ENCODE peak calls at places on chromosomes 5 and 9, in ten cellular contexts. C is colonic mucosa, H is HCT116, M is trophoblast cell, G is mesendoderm, A is K562, K is mesenchymal stem cell, Z is IMR-90, Y is fibroblast of lung, E is astrocyte. J is an unnamed sample. For H3K4me1 and H3K36me3, the result is how much of the 10 kb centered on the place peaks cover.

GRCh38 chr9:4277531-4277991 is 22.3 kb downstream of the GLIS3 start:
- DNase-seq in G (no peak), C (no peak), M (no peak), Y (no peak), H (no peak), Z (peak), A (no peak), E (peak), K (no peak), J (no peak)

GRCh38 chr9:137190315-137190853 is 1.9 kb downstream of the SSNA1 start:
- DNase-seq in A (no peak), G (no peak), E (no peak), Z (no peak), H (no peak), M (no peak), K (no peak), Y (no peak), C (no peak), J (no peak)

GRCh38 chr5:994272-994607 is 14.4 kb upstream of the NKD2 start:
- DNase-seq in A (no peak), M (no peak), Z (no peak), H (no peak), G (no peak), K (no peak), Y (no peak), C (no peak), E (no peak), J (no peak)

GRCh38 chr9:36191290-36191645 is 547 bp downstream of the CLTA start:
- DNase-seq in E (no peak), G (peak), M (no peak), Z (no peak), A (no peak), C (peak), K (peak), Y (peak), H (no peak), J (no peak)

GRCh38 chr5:77129386-77129785 is 42.3 kb upstream of the ZBED3 start:
- DNase-seq in Y (peak), A (no peak), Z (peak), H (peak), M (no peak), K (peak), G (peak), E (peak), C (no peak), J (no peak)

GRCh38 chr5:174919351-174919750 is 195.0 kb downstream of the MSX2 start:
- DNase-seq in E (peak), A (no peak), K (no peak), G (no peak), M (no peak), C (no peak), Z (no peak), H (no peak), Y (no peak), J (no peak)

GRCh38 chr9:38066907-38067610 is 2.0 kb downstream of the SHB start:
- DNase-seq in K (no peak), Y (peak), C (peak), H (no peak), E (no peak), Z (no peak), G (peak), M (no peak), A (no peak), J (peak)

GRCh38 chr5:17412760-17413671 is 85.0 kb upstream of the TAF11L2 start:
- DNase-seq in A (peak), G (peak), M (no peak), H (no peak), Y (no peak), C (no peak), Z (no peak), K (no peak), E (no peak), J (no peak)

GRCh38 chr5:78113689-78114088 is 180.8 kb downstream of the AP3B1 start:
- DNase-seq in C (no peak), H (no peak), A (no peak), Z (no peak), Y (no peak), E (no peak), G (no peak), M (no peak), K (no peak), J (no peak)

GRCh38 chr5:132225165-132226032 is 2.3 kb downstream of the P4HA2 start:
- DNase-seq in K (peak), G (no peak), C (peak), M (peak), E (peak), H (no peak), A (no peak), Y (peak), Z (peak), J (peak)

GRCh38 chr5:112142769-112143270 is 276.3 kb downstream of the EPB41L4A start:
- DNase-seq in Z (peak), C (no peak), M (no peak), E (peak), G (no peak), H (no peak), A (no peak), K (no peak), Y (peak), J (no peak)

GRCh38 chr5:147464211-147464610 is 45.7 kb downstream of the DPYSL3 start:
- DNase-seq in E (no peak), K (peak), M (no peak), H (peak), C (no peak), G (peak), Y (peak), Z (peak), A (no peak), J (no peak)

GRCh38 chr9:133058550-133059320 is 3.0 kb upstream of the CEL start:
- DNase-seq in G (no peak), H (no peak), C (no peak), Z (no peak), K (no peak), M (no peak), Y (no peak), A (peak), E (no peak), J (peak)

GRCh38 chr9:133953621-133953975 is 38.5 kb downstream of the VAV2 start:
- DNase-seq in Y (no peak), K (no peak), E (no peak), M (no peak), A (no peak), Z (no peak), G (no peak), H (no peak), C (no peak), J (peak)

GRCh38 chr9:77534376-77535057 is 113.6 kb downstream of the GNA14 start:
- DNase-seq in E (no peak), Y (no peak), C (peak), A (no peak), G (peak), H (no peak), Z (no peak), K (no peak), M (no peak), J (no peak)

GRCh38 chr5:95244479-95244878 is 40.4 kb downstream of the MCTP1 start:
- DNase-seq in M (no peak), K (no peak), E (no peak), Y (no peak), G (no peak), A (no peak), Z (no peak), H (no peak), C (no peak), J (no peak)

GRCh38 chr9:111352545-111352944 is 22.5 kb upstream of the OR2K2 start:
- DNase-seq in Y (no peak), H (no peak), A (no peak), E (no peak), M (no peak), G (no peak), K (peak), C (no peak), Z (peak), J (no peak)

DNA sequence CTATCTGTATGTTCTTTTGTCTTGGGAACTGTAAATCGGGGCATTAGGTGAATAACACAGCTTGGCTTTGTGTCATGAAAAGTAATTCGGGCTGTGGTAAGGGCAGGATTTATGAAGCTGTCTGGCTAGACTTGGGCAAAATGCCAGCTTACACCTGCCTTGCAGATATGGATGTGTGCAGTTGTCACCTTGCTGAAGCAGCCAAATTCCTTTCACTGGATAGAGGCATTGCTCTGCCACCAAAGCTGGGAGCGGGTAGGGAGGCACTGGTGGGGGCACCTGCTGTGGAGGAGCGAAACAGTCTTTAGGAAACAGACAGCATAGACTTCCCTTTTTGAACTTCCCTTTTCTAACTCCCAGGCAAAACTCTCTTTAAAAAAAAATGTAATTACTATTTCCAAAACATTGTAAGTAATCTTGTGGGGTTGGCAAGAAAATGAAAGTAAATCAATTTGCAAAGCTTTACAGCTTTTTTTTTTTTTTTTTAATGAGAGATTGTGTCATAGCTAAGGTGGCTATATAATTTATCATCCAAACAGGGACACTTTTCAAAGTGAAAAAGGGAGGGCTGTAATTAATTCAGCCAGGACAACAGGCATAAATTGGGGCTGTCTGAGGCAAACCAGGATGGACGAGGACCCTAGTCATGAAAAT is 545.3 kb downstream of the CSNK1G3 start:
- DNase-seq in G (no peak), H (no peak), A (no peak), E (no peak), M (no peak), C (peak), K (no peak), Z (no peak), Y (no peak), J (no peak)
- H3K4me1 ChIP-seq in G (under half), H (under half), A (under half), E (under half), M (under half), C (under half), K (under half), Z (under half), Y (under half), J (under half)

GRCh38 chr5:158979290-158979689 is 120.4 kb downstream of the EBF1 start:
- DNase-seq in G (no peak), K (no peak), Z (no peak), Y (no peak), M (no peak), E (no peak), H (no peak), C (no peak), A (no peak), J (no peak)
- H3K9ac ChIP-seq in G (no peak), K (peak), Z (no peak), Y (no peak), M (no peak), E (no peak), H (no peak), C (no peak), A (no peak), J (no peak)

DNA sequence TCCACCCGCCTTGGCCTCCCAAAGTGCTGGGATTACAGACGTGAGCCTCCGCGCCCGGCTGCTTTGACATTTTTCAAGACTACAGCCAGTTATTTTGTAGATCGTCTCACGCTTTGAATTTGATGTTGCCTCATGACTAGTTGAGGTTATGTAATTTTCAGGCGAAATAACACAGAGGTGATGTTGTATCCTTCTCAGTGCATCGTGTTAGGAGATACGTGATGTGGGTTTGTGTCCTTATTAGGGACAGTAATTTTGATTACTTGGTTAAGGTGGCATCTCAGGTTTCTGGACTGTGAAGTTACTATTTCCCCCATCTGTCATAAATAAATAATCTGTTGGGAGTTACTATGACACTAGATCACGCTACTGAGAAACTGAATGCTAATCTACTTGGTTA is 25.0 kb downstream of the CTNNA1 start:
- DNase-seq in A (no peak), Y (no peak), Z (no peak), E (no peak), M (no peak), K (no peak), G (no peak), H (no peak), C (no peak), J (no peak)
- H3K36me3 ChIP-seq in A (under half), Y (under half), Z (under half), E (under half), M (under half), K (under half), G (under half), H (under half), C (under half), J (under half)

GRCh38 chr9:105302728-105303127 is 58.3 kb downstream of the SLC44A1 start:
- DNase-seq in Y (no peak), K (no peak), H (no peak), M (no peak), A (no peak), C (no peak), G (peak), E (no peak), Z (no peak), J (no peak)
- H3K4me1 ChIP-seq in Y (under half), K (under half), H (under half), M (under half), A (under half), C (under half), G (under half), E (under half), Z (under half), J (under half)

DNA sequence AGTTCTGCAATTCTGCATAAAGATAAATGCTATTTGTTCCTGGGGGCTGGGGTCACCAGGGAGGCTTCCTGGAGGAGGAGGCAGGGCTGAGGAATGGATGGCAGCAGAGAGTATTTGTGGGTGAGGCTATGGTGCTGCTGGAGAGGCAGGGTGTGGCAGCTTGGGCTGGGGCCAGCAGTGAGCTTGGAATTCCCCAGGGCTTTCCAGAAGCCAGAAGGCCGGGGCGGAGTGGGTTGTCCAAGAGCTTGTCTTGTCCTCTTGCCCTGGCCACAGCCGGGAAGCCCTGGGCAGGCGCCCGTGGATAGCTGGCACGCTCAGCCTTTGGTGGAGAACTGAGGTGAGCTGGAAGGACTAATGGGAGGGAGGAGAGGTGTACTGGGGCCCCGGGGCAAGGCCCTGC is 27.2 kb upstream of the CNOT6 start:
- DNase-seq in C (peak), M (no peak), E (peak), G (no peak), A (no peak), H (no peak), Y (peak), K (no peak), Z (no peak), J (peak)
- H3K9ac ChIP-seq in C (no peak), M (no peak), E (no peak), G (no peak), A (no peak), H (peak), Y (no peak), K (no peak), Z (no peak), J (no peak)

DNA sequence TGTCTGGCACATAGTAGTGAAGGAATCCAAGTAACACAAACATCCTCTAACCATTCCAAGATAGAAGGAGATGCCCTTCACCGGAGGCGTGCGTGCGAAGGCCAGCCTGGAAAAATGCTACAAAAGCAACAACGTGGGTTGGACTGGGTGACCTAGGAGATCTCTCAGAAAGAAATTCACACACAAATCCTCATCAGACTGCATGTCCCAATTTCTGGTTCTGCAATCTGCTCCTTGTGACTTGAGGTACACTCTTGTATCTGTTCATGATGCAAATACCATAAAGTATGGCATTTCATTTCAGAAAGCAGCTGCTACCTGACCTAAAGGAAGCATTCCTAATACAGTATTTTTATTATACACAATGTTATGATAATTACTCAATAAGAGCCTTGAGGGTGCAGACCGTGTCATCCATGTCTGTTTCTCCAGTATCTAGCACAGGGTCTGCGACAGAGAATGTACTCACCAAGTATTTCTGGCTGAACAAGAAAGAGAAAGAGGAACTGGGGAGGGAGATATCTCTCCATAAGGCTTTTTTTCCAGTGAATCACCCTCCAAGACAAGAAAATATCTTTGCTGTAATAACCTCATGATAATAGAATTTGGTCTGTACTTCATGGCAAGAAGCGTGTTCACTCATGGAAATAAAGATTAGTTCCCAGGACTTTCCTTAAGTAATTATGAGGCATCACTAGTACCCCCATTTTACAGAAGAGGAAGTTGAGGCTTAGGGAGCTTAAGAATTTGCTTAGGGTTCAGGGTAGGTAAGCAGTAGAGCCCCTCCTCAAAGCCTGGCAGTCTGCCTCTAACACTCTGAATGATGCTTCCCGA is 138.3 kb downstream of the CDK5RAP2 start:
- DNase-seq in E (peak), M (peak), A (no peak), Z (peak), G (no peak), H (no peak), K (peak), Y (peak), C (no peak), J (no peak)
- H3K36me3 ChIP-seq in E (under half), M (under half), A (half or more), Z (under half), G (under half), H (under half), K (under half), Y (under half), C (under half), J (under half)

DNA sequence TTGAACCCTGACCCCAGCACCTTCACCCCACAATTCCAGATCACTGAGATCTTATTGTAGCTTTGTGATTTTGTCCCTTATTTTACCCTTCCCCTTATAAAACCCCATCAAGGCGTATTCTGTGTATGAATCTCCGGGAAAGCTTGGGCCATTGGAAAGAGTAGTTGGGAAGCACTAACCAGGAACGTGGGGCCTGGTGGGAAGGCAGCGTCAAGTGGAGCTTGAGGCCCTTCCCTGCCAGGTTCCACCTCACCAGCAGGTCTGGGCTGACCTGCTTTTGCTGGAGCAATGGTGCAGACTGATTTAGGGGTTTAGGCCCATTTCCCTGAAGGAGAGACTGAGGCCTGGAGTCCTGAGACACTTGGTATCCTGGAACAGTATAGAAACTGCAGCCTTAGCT is 9.3 kb downstream of the PHF2 start:
- DNase-seq in H (no peak), E (no peak), G (no peak), M (no peak), Y (no peak), Z (no peak), C (no peak), A (no peak), K (no peak), J (peak)
- H3K4me1 ChIP-seq in H (under half), E (under half), G (under half), M (under half), Y (under half), Z (under half), C (under half), A (under half), K (under half), J (under half)

DNA sequence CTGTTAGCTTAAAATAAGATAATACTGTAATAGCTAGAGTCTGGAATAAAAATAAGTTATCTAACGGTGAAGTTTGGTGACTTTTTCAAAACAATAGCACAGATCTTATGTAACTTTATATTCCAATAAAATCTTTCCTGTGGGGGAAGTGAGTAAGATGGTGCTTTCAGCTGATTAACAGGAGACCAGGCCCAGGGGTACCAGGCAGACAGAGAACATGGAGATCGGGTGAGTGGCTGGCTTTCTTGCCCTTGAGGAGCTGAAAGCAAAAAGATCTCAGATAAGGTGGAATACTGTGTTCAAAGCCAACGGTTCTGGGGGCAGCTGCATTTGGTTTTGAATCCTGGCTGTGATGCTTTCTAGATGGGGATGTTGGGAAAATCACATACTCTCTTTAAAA is 61.3 kb downstream of the MAT2B start:
- DNase-seq in K (no peak), H (no peak), Z (no peak), C (no peak), E (no peak), Y (no peak), M (no peak), A (no peak), G (no peak), J (no peak)
- H3K9ac ChIP-seq in K (no peak), H (no peak), Z (no peak), C (no peak), E (no peak), Y (no peak), M (no peak), A (no peak), G (no peak), J (no peak)